ENCODE peak calls at places on chromosomes 13 and 19, in nine cellular contexts. One of them, this sample, is unnamed.

GRCh38 chr19:46892252-46893179 is 31.7 kb downstream of the ARHGAP35 start:
- DNase-seq in activated naive CD4-positive, alpha-beta T cell treated with anti-CD3 and anti-CD28 coated beads for 36 hours: no peak
- DNase-seq in central memory CD8-positive, alpha-beta T cell: no peak
- DNase-seq in mucosa of descending colon: no peak
- DNase-seq in RWPE1: no peak
- DNase-seq in fibroblast of gingiva: no peak
- DNase-seq in NCI-H1105: no peak
- DNase-seq in lower lobe of right lung: no peak
- DNase-seq in NCI-H187 treated with DMSO at 0.1 percent for 48 hours: peak; percentile 98
- DNase-seq in this sample: no peak

GRCh38 chr19:944663-945241 is 18.9 kb downstream of the ARID3A start:
- DNase-seq in activated naive CD4-positive, alpha-beta T cell treated with anti-CD3 and anti-CD28 coated beads for 36 hours: no peak
- DNase-seq in central memory CD8-positive, alpha-beta T cell: no peak
- DNase-seq in mucosa of descending colon: no peak
- DNase-seq in RWPE1: no peak
- DNase-seq in fibroblast of gingiva: no peak
- DNase-seq in NCI-H1105: no peak
- DNase-seq in lower lobe of right lung: no peak
- DNase-seq in NCI-H187 treated with DMSO at 0.1 percent for 48 hours: no peak
- DNase-seq in this sample: no peak

GRCh38 chr19:55223291-55224037 is 5.1 kb downstream of the TMEM86B start:
- DNase-seq in activated naive CD4-positive, alpha-beta T cell treated with anti-CD3 and anti-CD28 coated beads for 36 hours: no peak
- DNase-seq in central memory CD8-positive, alpha-beta T cell: no peak
- DNase-seq in mucosa of descending colon: no peak
- DNase-seq in RWPE1: no peak
- DNase-seq in fibroblast of gingiva: no peak
- DNase-seq in NCI-H1105: no peak
- DNase-seq in lower lobe of right lung: no peak
- DNase-seq in NCI-H187 treated with DMSO at 0.1 percent for 48 hours: no peak
- DNase-seq in this sample: no peak

GRCh38 chr13:84737671-84738070 is 855.4 kb upstream of the SLITRK1 start:
- DNase-seq in activated naive CD4-positive, alpha-beta T cell treated with anti-CD3 and anti-CD28 coated beads for 36 hours: no peak
- DNase-seq in central memory CD8-positive, alpha-beta T cell: no peak
- DNase-seq in mucosa of descending colon: no peak
- DNase-seq in RWPE1: no peak
- DNase-seq in fibroblast of gingiva: no peak
- DNase-seq in NCI-H1105: no peak
- DNase-seq in lower lobe of right lung: no peak
- DNase-seq in NCI-H187 treated with DMSO at 0.1 percent for 48 hours: no peak
- DNase-seq in this sample: no peak

GRCh38 chr13:74570834-74571233 is 436.6 kb upstream of the KLF12 start:
- DNase-seq in activated naive CD4-positive, alpha-beta T cell treated with anti-CD3 and anti-CD28 coated beads for 36 hours: no peak
- DNase-seq in central memory CD8-positive, alpha-beta T cell: no peak
- DNase-seq in mucosa of descending colon: no peak
- DNase-seq in RWPE1: no peak
- DNase-seq in fibroblast of gingiva: no peak
- DNase-seq in NCI-H1105: no peak
- DNase-seq in lower lobe of right lung: no peak
- DNase-seq in NCI-H187 treated with DMSO at 0.1 percent for 48 hours: no peak
- DNase-seq in this sample: no peak

GRCh38 chr13:101917833-101918755 is 465.6 kb downstream of the ITGBL1 start:
- DNase-seq in activated naive CD4-positive, alpha-beta T cell treated with anti-CD3 and anti-CD28 coated beads for 36 hours: no peak
- DNase-seq in central memory CD8-positive, alpha-beta T cell: no peak
- DNase-seq in mucosa of descending colon: no peak
- DNase-seq in RWPE1: no peak
- DNase-seq in fibroblast of gingiva: no peak
- DNase-seq in NCI-H1105: peak; percentile 70
- DNase-seq in lower lobe of right lung: no peak
- DNase-seq in NCI-H187 treated with DMSO at 0.1 percent for 48 hours: peak; percentile 98
- DNase-seq in this sample: no peak

GRCh38 chr19:51094696-51095279 is 12.1 kb upstream of the KLK14 start:
- DNase-seq in activated naive CD4-positive, alpha-beta T cell treated with anti-CD3 and anti-CD28 coated beads for 36 hours: peak; percentile 60
- DNase-seq in central memory CD8-positive, alpha-beta T cell: no peak
- DNase-seq in mucosa of descending colon: no peak
- DNase-seq in RWPE1: peak; percentile 57
- DNase-seq in fibroblast of gingiva: no peak
- DNase-seq in NCI-H1105: peak; percentile 47
- DNase-seq in lower lobe of right lung: peak; percentile 57
- DNase-seq in NCI-H187 treated with DMSO at 0.1 percent for 48 hours: no peak
- DNase-seq in this sample: no peak

GRCh38 chr19:8468761-8469458 is 24.1 kb downstream of the HNRNPM start:
- DNase-seq in activated naive CD4-positive, alpha-beta T cell treated with anti-CD3 and anti-CD28 coated beads for 36 hours: no peak
- DNase-seq in central memory CD8-positive, alpha-beta T cell: no peak
- DNase-seq in mucosa of descending colon: no peak
- DNase-seq in RWPE1: no peak
- DNase-seq in fibroblast of gingiva: peak; percentile 73
- DNase-seq in NCI-H1105: no peak
- DNase-seq in lower lobe of right lung: no peak
- DNase-seq in NCI-H187 treated with DMSO at 0.1 percent for 48 hours: no peak
- DNase-seq in this sample: no peak

GRCh38 chr13:33797622-33798021 is 20.3 kb upstream of the RFC3 start:
- DNase-seq in activated naive CD4-positive, alpha-beta T cell treated with anti-CD3 and anti-CD28 coated beads for 36 hours: no peak
- DNase-seq in central memory CD8-positive, alpha-beta T cell: no peak
- DNase-seq in mucosa of descending colon: no peak
- DNase-seq in RWPE1: no peak
- DNase-seq in fibroblast of gingiva: peak; percentile 23
- DNase-seq in NCI-H1105: no peak
- DNase-seq in lower lobe of right lung: no peak
- DNase-seq in NCI-H187 treated with DMSO at 0.1 percent for 48 hours: no peak
- DNase-seq in this sample: no peak

GRCh38 chr13:46571189-46571901 is 18.4 kb downstream of the LRCH1 start:
- DNase-seq in activated naive CD4-positive, alpha-beta T cell treated with anti-CD3 and anti-CD28 coated beads for 36 hours: no peak
- DNase-seq in central memory CD8-positive, alpha-beta T cell: no peak
- DNase-seq in mucosa of descending colon: no peak
- DNase-seq in RWPE1: no peak
- DNase-seq in fibroblast of gingiva: peak; percentile 59
- DNase-seq in NCI-H1105: no peak
- DNase-seq in lower lobe of right lung: no peak
- DNase-seq in NCI-H187 treated with DMSO at 0.1 percent for 48 hours: peak; percentile 67
- DNase-seq in this sample: no peak

GRCh38 chr13:96020155-96020575 is 33.0 kb downstream of the UGGT2 start:
- DNase-seq in activated naive CD4-positive, alpha-beta T cell treated with anti-CD3 and anti-CD28 coated beads for 36 hours: peak; percentile 25
- DNase-seq in central memory CD8-positive, alpha-beta T cell: no peak
- DNase-seq in mucosa of descending colon: peak; percentile 54
- DNase-seq in RWPE1: peak; percentile 50
- DNase-seq in fibroblast of gingiva: peak; percentile 71
- DNase-seq in NCI-H1105: peak; percentile 8
- DNase-seq in lower lobe of right lung: no peak
- DNase-seq in NCI-H187 treated with DMSO at 0.1 percent for 48 hours: peak; percentile 56
- DNase-seq in this sample: no peak

GRCh38 chr19:16204005-16204294 is 6.2 kb downstream of the AP1M1 start:
- DNase-seq in activated naive CD4-positive, alpha-beta T cell treated with anti-CD3 and anti-CD28 coated beads for 36 hours: no peak
- DNase-seq in central memory CD8-positive, alpha-beta T cell: no peak
- DNase-seq in mucosa of descending colon: no peak
- DNase-seq in RWPE1: no peak
- DNase-seq in fibroblast of gingiva: no peak
- DNase-seq in NCI-H1105: no peak
- DNase-seq in lower lobe of right lung: no peak
- DNase-seq in NCI-H187 treated with DMSO at 0.1 percent for 48 hours: no peak
- DNase-seq in this sample: no peak

GRCh38 chr13:35164324-35164932 is 222.4 kb downstream of the NBEA start:
- DNase-seq in activated naive CD4-positive, alpha-beta T cell treated with anti-CD3 and anti-CD28 coated beads for 36 hours: no peak
- DNase-seq in central memory CD8-positive, alpha-beta T cell: no peak
- DNase-seq in mucosa of descending colon: no peak
- DNase-seq in RWPE1: peak; percentile 18
- DNase-seq in fibroblast of gingiva: peak; percentile 17
- DNase-seq in NCI-H1105: peak; percentile 45
- DNase-seq in lower lobe of right lung: no peak
- DNase-seq in NCI-H187 treated with DMSO at 0.1 percent for 48 hours: peak; percentile 13
- DNase-seq in this sample: peak; percentile 15

GRCh38 chr13:65461590-65461989 is 1768.5 kb downstream of the PCDH9 start:
- DNase-seq in activated naive CD4-positive, alpha-beta T cell treated with anti-CD3 and anti-CD28 coated beads for 36 hours: no peak
- DNase-seq in central memory CD8-positive, alpha-beta T cell: no peak
- DNase-seq in mucosa of descending colon: no peak
- DNase-seq in RWPE1: no peak
- DNase-seq in fibroblast of gingiva: peak; percentile 10
- DNase-seq in NCI-H1105: no peak
- DNase-seq in lower lobe of right lung: no peak
- DNase-seq in NCI-H187 treated with DMSO at 0.1 percent for 48 hours: no peak
- DNase-seq in this sample: no peak

GRCh38 chr13:24997367-24997967 is 98.5 kb upstream of the PABPC3 start:
- DNase-seq in activated naive CD4-positive, alpha-beta T cell treated with anti-CD3 and anti-CD28 coated beads for 36 hours: peak; percentile 35
- DNase-seq in central memory CD8-positive, alpha-beta T cell: no peak
- DNase-seq in mucosa of descending colon: peak; percentile 69
- DNase-seq in RWPE1: peak; percentile 10
- DNase-seq in fibroblast of gingiva: peak; percentile 22
- DNase-seq in NCI-H1105: no peak
- DNase-seq in lower lobe of right lung: no peak
- DNase-seq in NCI-H187 treated with DMSO at 0.1 percent for 48 hours: no peak
- DNase-seq in this sample: no peak

GRCh38 chr19:39768334-39768733 is 10.3 kb upstream of the LEUTX start:
- DNase-seq in activated naive CD4-positive, alpha-beta T cell treated with anti-CD3 and anti-CD28 coated beads for 36 hours: no peak
- DNase-seq in central memory CD8-positive, alpha-beta T cell: no peak
- DNase-seq in mucosa of descending colon: no peak
- DNase-seq in RWPE1: no peak
- DNase-seq in fibroblast of gingiva: no peak
- DNase-seq in NCI-H1105: no peak
- DNase-seq in lower lobe of right lung: no peak
- DNase-seq in NCI-H187 treated with DMSO at 0.1 percent for 48 hours: no peak
- DNase-seq in this sample: no peak

GRCh38 chr13:97976551-97977375 is 23.3 kb downstream of the IPO5 start:
- DNase-seq in activated naive CD4-positive, alpha-beta T cell treated with anti-CD3 and anti-CD28 coated beads for 36 hours: peak; percentile 6
- DNase-seq in central memory CD8-positive, alpha-beta T cell: no peak
- DNase-seq in mucosa of descending colon: peak; percentile 17
- DNase-seq in RWPE1: peak; percentile 36
- DNase-seq in fibroblast of gingiva: peak; percentile 14
- DNase-seq in NCI-H1105: no peak
- DNase-seq in lower lobe of right lung: peak; percentile 93
- DNase-seq in NCI-H187 treated with DMSO at 0.1 percent for 48 hours: no peak
- DNase-seq in this sample: no peak

GRCh38 chr19:35040826-35041547 is 534 bp upstream of the HPN start:
- DNase-seq in activated naive CD4-positive, alpha-beta T cell treated with anti-CD3 and anti-CD28 coated beads for 36 hours: peak; percentile 58
- DNase-seq in central memory CD8-positive, alpha-beta T cell: no peak
- DNase-seq in mucosa of descending colon: peak; percentile 78
- DNase-seq in RWPE1: no peak
- DNase-seq in fibroblast of gingiva: no peak
- DNase-seq in NCI-H1105: no peak
- DNase-seq in lower lobe of right lung: peak; percentile 93
- DNase-seq in NCI-H187 treated with DMSO at 0.1 percent for 48 hours: no peak
- DNase-seq in this sample: no peak

GRCh38 chr19:3450796-3451411 is 29.4 kb downstream of the SMIM24 start:
- DNase-seq in activated naive CD4-positive, alpha-beta T cell treated with anti-CD3 and anti-CD28 coated beads for 36 hours: no peak
- DNase-seq in central memory CD8-positive, alpha-beta T cell: no peak
- DNase-seq in mucosa of descending colon: no peak
- DNase-seq in RWPE1: peak; percentile 68
- DNase-seq in fibroblast of gingiva: peak; percentile 99
- DNase-seq in NCI-H1105: no peak
- DNase-seq in lower lobe of right lung: peak; percentile 70
- DNase-seq in NCI-H187 treated with DMSO at 0.1 percent for 48 hours: no peak
- DNase-seq in this sample: no peak

GRCh38 chr19:50430888-50431342 is 1.8 kb upstream of the MYBPC2 start:
- DNase-seq in activated naive CD4-positive, alpha-beta T cell treated with anti-CD3 and anti-CD28 coated beads for 36 hours: no peak
- DNase-seq in central memory CD8-positive, alpha-beta T cell: no peak
- DNase-seq in mucosa of descending colon: no peak
- DNase-seq in RWPE1: no peak
- DNase-seq in fibroblast of gingiva: no peak
- DNase-seq in NCI-H1105: no peak
- DNase-seq in lower lobe of right lung: no peak
- DNase-seq in NCI-H187 treated with DMSO at 0.1 percent for 48 hours: no peak
- DNase-seq in this sample: no peak

GRCh38 chr13:113499936-113500335 is 9.4 kb upstream of the DCUN1D2 start:
- DNase-seq in activated naive CD4-positive, alpha-beta T cell treated with anti-CD3 and anti-CD28 coated beads for 36 hours: no peak
- DNase-seq in central memory CD8-positive, alpha-beta T cell: no peak
- DNase-seq in mucosa of descending colon: no peak
- DNase-seq in RWPE1: no peak
- DNase-seq in fibroblast of gingiva: no peak
- DNase-seq in NCI-H1105: no peak
- DNase-seq in lower lobe of right lung: no peak
- DNase-seq in NCI-H187 treated with DMSO at 0.1 percent for 48 hours: no peak
- DNase-seq in this sample: no peak

GRCh38 chr13:30744056-30744684 is 8.8 kb downstream of the ALOX5AP start:
- DNase-seq in activated naive CD4-positive, alpha-beta T cell treated with anti-CD3 and anti-CD28 coated beads for 36 hours: peak; percentile 94
- DNase-seq in central memory CD8-positive, alpha-beta T cell: peak; percentile 90
- DNase-seq in mucosa of descending colon: peak; percentile 59
- DNase-seq in RWPE1: peak; percentile 13
- DNase-seq in fibroblast of gingiva: no peak
- DNase-seq in NCI-H1105: no peak
- DNase-seq in lower lobe of right lung: peak; percentile 73
- DNase-seq in NCI-H187 treated with DMSO at 0.1 percent for 48 hours: no peak
- DNase-seq in this sample: no peak

GRCh38 chr19:8324186-8325050 is 3.1 kb downstream of the RPS28 start:
- DNase-seq in activated naive CD4-positive, alpha-beta T cell treated with anti-CD3 and anti-CD28 coated beads for 36 hours: no peak
- DNase-seq in central memory CD8-positive, alpha-beta T cell: no peak
- DNase-seq in mucosa of descending colon: no peak
- DNase-seq in RWPE1: no peak
- DNase-seq in fibroblast of gingiva: no peak
- DNase-seq in NCI-H1105: no peak
- DNase-seq in lower lobe of right lung: no peak
- DNase-seq in NCI-H187 treated with DMSO at 0.1 percent for 48 hours: no peak
- DNase-seq in this sample: no peak

GRCh38 chr13:40082644-40083043 is 427.2 kb downstream of the COG6 start:
- DNase-seq in activated naive CD4-positive, alpha-beta T cell treated with anti-CD3 and anti-CD28 coated beads for 36 hours: no peak
- DNase-seq in central memory CD8-positive, alpha-beta T cell: no peak
- DNase-seq in mucosa of descending colon: no peak
- DNase-seq in RWPE1: no peak
- DNase-seq in fibroblast of gingiva: no peak
- DNase-seq in NCI-H1105: no peak
- DNase-seq in lower lobe of right lung: no peak
- DNase-seq in NCI-H187 treated with DMSO at 0.1 percent for 48 hours: no peak
- DNase-seq in this sample: no peak